ENCODE peak calls at places on chromosomes 3 and 15, in four cellular contexts. U is naive thymus-derived CD4-positive, alpha-beta T cell; D is left colon; O is effector memory CD8-positive, alpha-beta T cell. S is an unnamed sample.

GRCh38 chr15:85063522-85063921 is 81.9 kb downstream of the PDE8A start:
- DNase-seq in U (no peak), D (no peak), O (no peak), S (no peak)

GRCh38 chr3:59641169-59641914 is 591.5 kb upstream of the CFAP20DC start:
- DNase-seq in U (no peak), D (no peak), O (no peak), S (peak)

GRCh38 chr3:95615592-95616310 is 1198.6 kb upstream of the EPHA6 start:
- DNase-seq in U (no peak), D (no peak), O (no peak), S (no peak)

GRCh38 chr15:82064824-82065223 is 19.0 kb upstream of the MEX3B start:
- DNase-seq in U (no peak), D (no peak), O (no peak), S (no peak)

GRCh38 chr3:185537369-185537970 is 14.9 kb downstream of the LIPH start:
- DNase-seq in U (no peak), D (peak), O (no peak), S (peak)

GRCh38 chr3:194395201-194395600 is 3.9 kb downstream of the GP5 start:
- DNase-seq in U (no peak), D (peak), O (no peak), S (no peak)

GRCh38 chr3:173737167-173737808 is 339.7 kb downstream of the NLGN1 start:
- DNase-seq in U (no peak), D (no peak), O (no peak), S (no peak)

GRCh38 chr3:185733980-185734724 is 90.7 kb downstream of the IGF2BP2 start:
- DNase-seq in U (no peak), D (peak), O (no peak), S (peak)

GRCh38 chr15:58446521-58446920 is 14.7 kb downstream of the LIPC start:
- DNase-seq in U (no peak), D (no peak), O (no peak), S (no peak)

GRCh38 chr3:55000546-55000945 is 72.7 kb upstream of the LRTM1 start:
- DNase-seq in U (no peak), D (no peak), O (no peak), S (no peak)

GRCh38 chr3:13014755-13015285 is 58.4 kb downstream of the IQSEC1 start:
- DNase-seq in U (peak), D (no peak), O (no peak), S (no peak)

GRCh38 chr3:26078539-26078938 is 288.6 kb downstream of the OXSM start:
- DNase-seq in U (no peak), D (no peak), O (no peak), S (no peak)

GRCh38 chr3:54999801-55000200 is 71.9 kb upstream of the LRTM1 start:
- DNase-seq in U (no peak), D (no peak), O (no peak), S (no peak)

GRCh38 chr15:74421302-74422245 is 12.2 kb downstream of the SEMA7A start:
- DNase-seq in U (no peak), D (no peak), O (no peak), S (no peak)

GRCh38 chr3:100602506-100603444 is 6.6 kb upstream of the ADGRG7 start:
- DNase-seq in U (peak), D (no peak), O (no peak), S (no peak)

GRCh38 chr15:59976480-59976879 is 27.6 kb upstream of the FOXB1 start:
- DNase-seq in U (peak), D (no peak), O (peak), S (no peak)

GRCh38 chr15:44726568-44727461 is 9.5 kb upstream of the TRIM69 start:
- DNase-seq in U (peak), D (peak), O (peak), S (no peak)